ENCODE peak calls at places on chromosomes 3 and 15, in nine cellular contexts. L is psoas muscle; U is neural progenitor cell; P is breast epithelium; F is sigmoid colon; D is HCT116; G is CD4-positive, alpha-beta T cell; K is ovary; A is spleen. M is an unnamed sample.

GRCh38 chr15:69853572-69853971 is 244.1 kb downstream of the TLE3 start:
- DNase-seq in U (peak; percentile 10), A (peak; percentile 47), P (no peak), K (no peak), L (peak; percentile 27), G (no peak), D (peak; percentile 74), F (no peak), M (no peak)

GRCh38 chr15:97947465-97948262 is 12.8 kb upstream of the ARRDC4 start:
- DNase-seq in G (no peak), K (no peak), U (no peak), D (no peak), A (no peak), L (no peak), F (no peak), P (no peak), M (no peak)

GRCh38 chr15:66128116-66128715 is 125.3 kb downstream of the MEGF11 start:
- DNase-seq in L (no peak), K (no peak), P (no peak), D (no peak), U (no peak), G (no peak), F (no peak), A (no peak), M (no peak)

GRCh38 chr3:55481067-55481917 is 5.8 kb downstream of the WNT5A start:
- DNase-seq in P (no peak), L (peak; percentile 39), U (peak; percentile 63), K (peak; percentile 45), F (no peak), G (no peak), A (no peak), D (no peak), M (peak; percentile 85)

GRCh38 chr3:159945930-159946329 is 42.7 kb upstream of the IL12A start:
- DNase-seq in A (no peak), D (no peak), K (no peak), G (no peak), L (no peak), F (no peak), U (no peak), P (no peak), M (no peak)

GRCh38 chr3:112128843-112129727 is 4.0 kb downstream of the GCSAM start:
- DNase-seq in U (peak; percentile 6), L (no peak), D (no peak), F (no peak), A (peak; percentile 83), P (no peak), K (no peak), G (peak; percentile 43), M (no peak)

GRCh38 chr3:13886593-13887129 is 6.8 kb upstream of the WNT7A start:
- DNase-seq in F (no peak), L (no peak), K (no peak), P (no peak), G (no peak), A (no peak), U (no peak), D (no peak), M (no peak)

GRCh38 chr3:161273589-161274218 is 52.6 kb downstream of the NMD3 start:
- DNase-seq in F (no peak), D (peak; percentile 33), L (no peak), P (no peak), G (no peak), K (no peak), A (no peak), U (peak; percentile 61), M (no peak)

GRCh38 chr3:105805402-105805801 is 63.4 kb downstream of the CBLB start:
- DNase-seq in U (no peak), A (no peak), D (no peak), G (no peak), K (no peak), L (no peak), P (no peak), F (no peak), M (no peak)

GRCh38 chr3:141486416-141486734 is 452 bp upstream of the RASA2 start:
- DNase-seq in U (no peak), G (no peak), F (no peak), K (no peak), P (no peak), L (no peak), A (peak; percentile 73), D (no peak), M (no peak)

GRCh38 chr3:55185380-55185779 is 257.5 kb upstream of the LRTM1 start:
- DNase-seq in A (no peak), G (no peak), F (no peak), D (no peak), L (no peak), P (no peak), U (no peak), K (no peak), M (no peak)

GRCh38 chr3:30597131-30597768 is 9.2 kb upstream of the TGFBR2 start:
- DNase-seq in F (no peak), U (no peak), K (no peak), A (no peak), G (no peak), D (peak; percentile 94), P (no peak), L (no peak), M (no peak)

GRCh38 chr3:101017048-101017447 is 23.8 kb upstream of the ABI3BP start:
- DNase-seq in U (no peak), P (no peak), L (no peak), G (no peak), A (no peak), F (no peak), D (no peak), K (no peak), M (no peak)

DNA sequence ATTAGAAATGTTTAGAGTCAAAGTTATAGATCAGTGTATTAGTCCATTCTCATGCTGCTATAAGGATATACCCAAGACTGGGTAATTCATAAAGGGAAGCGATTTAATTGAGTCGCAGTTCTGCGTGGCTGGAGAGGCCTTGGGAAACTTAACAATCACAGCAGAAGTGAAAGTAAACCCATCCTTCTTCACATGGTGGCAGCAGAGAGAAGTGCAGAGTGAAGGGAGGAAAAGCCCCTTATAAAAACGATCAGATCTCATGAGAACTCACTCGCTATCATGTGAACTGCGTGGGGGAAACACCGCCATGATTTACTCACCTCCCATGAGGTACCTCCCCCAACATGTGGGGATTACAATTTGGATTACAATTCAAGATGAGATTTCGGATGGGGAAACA is 871.5 kb downstream of the DIPK2A start:
- DNase-seq in U (no peak), G (no peak), F (no peak), A (no peak), K (no peak), D (peak; percentile 7), L (no peak), P (no peak), M (no peak)
- TF ChIP-seq CTCF in U (peak; percentile 29), G (no peak), F (no peak), A (no peak), K (no peak), D (peak; percentile 22), L (no peak), P (no peak), M (no peak)

GRCh38 chr15:71413419-71413818 is 298.1 kb downstream of the THSD4 start:
- DNase-seq in P (no peak), U (no peak), G (no peak), K (no peak), L (no peak), F (no peak), D (no peak), A (no peak), M (no peak)

GRCh38 chr15:71410347-71410746 is 295.1 kb downstream of the THSD4 start:
- DNase-seq in D (no peak), F (no peak), G (no peak), L (no peak), K (no peak), U (no peak), A (no peak), P (no peak), M (no peak)

GRCh38 chr15:71414778-71415177 is 299.5 kb downstream of the THSD4 start:
- DNase-seq in U (no peak), A (no peak), K (no peak), F (no peak), L (no peak), G (no peak), D (no peak), P (no peak), M (no peak)

GRCh38 chr15:71411538-71412482 is 296.5 kb downstream of the THSD4 start:
- DNase-seq in P (no peak), A (no peak), U (no peak), L (no peak), K (no peak), F (no peak), D (no peak), G (no peak), M (peak; percentile 65)

GRCh38 chr15:71409541-71409940 is 294.3 kb downstream of the THSD4 start:
- DNase-seq in D (no peak), K (no peak), G (no peak), A (no peak), F (no peak), P (no peak), L (no peak), U (no peak), M (no peak)
- H3K9me3 ChIP-seq in D (no peaks in the 10 kb centered on the region), K (no peaks in the 10 kb centered on the region), G (no peaks in the 10 kb centered on the region), A (no peaks in the 10 kb centered on the region), F (no peaks in the 10 kb centered on the region), P (no peaks in the 10 kb centered on the region), L (no peaks in the 10 kb centered on the region), U (no peaks in the 10 kb centered on the region), M (no peaks in the 10 kb centered on the region)

DNA sequence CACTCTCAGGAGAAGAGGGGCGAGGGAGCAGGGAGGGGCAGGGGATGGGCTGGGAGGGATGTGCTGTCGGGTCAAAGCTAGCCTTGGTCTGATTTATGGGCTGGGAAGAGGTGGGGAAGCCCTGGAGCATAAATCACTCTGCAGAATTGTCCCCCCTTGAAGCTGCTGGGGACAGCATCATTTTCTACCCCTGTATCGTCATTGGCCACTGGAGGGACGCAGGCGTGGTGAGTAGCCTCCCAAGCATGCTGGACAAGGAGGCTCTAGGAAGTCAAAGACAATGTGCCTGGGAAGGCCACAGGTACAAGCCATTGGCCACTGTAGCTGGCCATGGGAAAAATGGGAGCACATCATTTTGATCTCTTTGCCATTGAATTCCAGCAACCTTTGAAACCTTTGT is 175.5 kb upstream of the CTDSPL start:
- DNase-seq in L (no peak), U (peak; percentile 27), D (no peak), A (no peak), G (no peak), F (no peak), K (no peak), P (no peak), M (no peak)
- TF ChIP-seq CTCF in L (no peak), U (peak; percentile 32), D (peak; percentile 38), A (no peak), G (no peak), F (no peak), K (no peak), P (no peak), M (no peak)

DNA sequence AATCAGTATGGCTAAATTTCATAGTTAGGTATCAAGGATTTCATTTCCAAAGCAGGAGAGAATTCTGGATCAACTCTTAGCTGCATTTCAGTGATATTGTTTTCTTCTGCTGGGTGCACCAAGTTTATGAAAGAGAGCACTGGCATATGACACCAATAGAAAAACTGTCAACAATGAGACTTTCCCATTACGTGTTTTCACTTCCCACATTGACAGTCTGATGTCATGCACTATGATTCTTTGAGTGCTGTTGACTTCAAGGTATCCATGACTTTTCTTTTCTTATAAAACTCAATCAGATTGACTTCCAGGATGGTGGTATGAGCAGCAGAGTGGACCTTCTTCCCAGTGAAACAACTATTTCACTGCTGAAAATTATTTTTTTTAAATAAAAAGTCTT is 476.1 kb downstream of the EDEM1 start:
- DNase-seq in A (no peak), U (no peak), L (no peak), G (no peak), F (no peak), D (no peak), P (no peak), K (no peak), M (no peak)
- H3K9me3 ChIP-seq in A (peaks cover 44% of the 10 kb centered on the region), U (peaks cover 5% of the 10 kb centered on the region), L (peaks cover 19% of the 10 kb centered on the region), G (peaks cover 14% of the 10 kb centered on the region), F (peaks cover 3% of the 10 kb centered on the region), D (peaks cover 10% of the 10 kb centered on the region), P (peaks cover 21% of the 10 kb centered on the region), K (no peaks in the 10 kb centered on the region), M (no peaks in the 10 kb centered on the region)

M was measured in upper lobe of left lung.